ENCODE peak calls at places on chromosomes 7 and 10, in seven cellular contexts. E, N, J, H, V, D and M are unnamed samples.

GRCh38 chr10:6064119-6064518 is 2.0 kb upstream of the IL2RA start:
- ATAC-seq in E (no peak), H (no peak), N (no peak), D (no peak), J (no peak), V (no peak), M (no peak)

GRCh38 chr10:127577376-127577775 is 28.3 kb downstream of the NPS start:
- ATAC-seq in D (no peak), V (no peak), H (no peak), E (no peak), J (no peak), N (no peak), M (no peak)

GRCh38 chr10:93879273-93879672 is 14.5 kb upstream of the SLC35G1 start:
- ATAC-seq in N (no peak), V (no peak), E (no peak), D (no peak), J (no peak), H (no peak), M (no peak)

GRCh38 chr7:2451171-2452073 is 24.8 kb downstream of the GRIFIN start:
- ATAC-seq in N (peak; percentile 95), J (peak; percentile 94), E (peak; percentile 95), H (peak; percentile 97), D (peak; percentile 95), V (peak; percentile 96), M (peak; percentile 98)

GRCh38 chr7:42090056-42090455 is 147.0 kb downstream of the GLI3 start:
- ATAC-seq in E (no peak), N (no peak), H (no peak), J (no peak), D (no peak), V (no peak), M (no peak)

GRCh38 chr7:143284591-143285453 is at the start of gene TMEM139:
- ATAC-seq in D (no peak), J (no peak), N (peak; percentile 80), E (no peak), H (no peak), V (no peak), M (no peak)

GRCh38 chr10:77236029-77236428 is 401.6 kb downstream of the KCNMA1 start:
- ATAC-seq in H (no peak), V (no peak), J (no peak), E (no peak), D (no peak), N (no peak), M (no peak)

GRCh38 chr10:33422779-33423520 is 88.5 kb upstream of the NRP1 start:
- ATAC-seq in N (no peak), H (no peak), J (no peak), V (no peak), D (no peak), E (no peak), M (no peak)

GRCh38 chr7:47366960-47367359 is 215.0 kb downstream of the TNS3 start:
- ATAC-seq in H (no peak), V (no peak), J (no peak), D (no peak), N (no peak), E (no peak), M (no peak)

GRCh38 chr7:47967123-47967522 is 12.3 kb downstream of the HUS1 start:
- ATAC-seq in E (no peak), J (no peak), N (no peak), V (no peak), D (no peak), H (no peak), M (no peak)

GRCh38 chr7:151366872-151367207 is 25.2 kb downstream of the NUB1 start:
- ATAC-seq in V (no peak), H (no peak), E (no peak), N (no peak), D (peak; percentile 52), J (no peak), M (no peak)